ENCODE peak calls at places on chromosome 13, in seven cellular contexts. One of them, this sample, is unnamed.

GRCh38 chr13:31803327-31803726 is 64.0 kb downstream of the RXFP2 start:
- DNase-seq in COLO829: no peak
- DNase-seq in T-cell: no peak
- DNase-seq in NCI-H187 treated with DMSO at 0.1 percent for 48 hours: no peak
- DNase-seq in HAP-1: no peak
- DNase-seq in foreskin fibroblast: no peak
- DNase-seq in stimulated activated CD8-positive, alpha-beta memory T cell treated with anti-CD3 and anti-CD28 coated beads, Interleukin-15, amount 100 ng/mL, for 1 hour: no peak
- DNase-seq in this sample: no peak

GRCh38 chr13:82803341-82803740 is 1078.9 kb downstream of the SLITRK1 start:
- DNase-seq in COLO829: peak
- DNase-seq in T-cell: no peak
- DNase-seq in NCI-H187 treated with DMSO at 0.1 percent for 48 hours: no peak
- DNase-seq in HAP-1: peak
- DNase-seq in foreskin fibroblast: peak
- DNase-seq in stimulated activated CD8-positive, alpha-beta memory T cell treated with anti-CD3 and anti-CD28 coated beads, Interleukin-15, amount 100 ng/mL, for 1 hour: no peak
- DNase-seq in this sample: no peak

GRCh38 chr13:40668335-40668734 is 1.9 kb upstream of the FOXO1 start:
- DNase-seq in COLO829: no peak
- DNase-seq in T-cell: no peak
- DNase-seq in NCI-H187 treated with DMSO at 0.1 percent for 48 hours: no peak
- DNase-seq in HAP-1: no peak
- DNase-seq in foreskin fibroblast: no peak
- DNase-seq in stimulated activated CD8-positive, alpha-beta memory T cell treated with anti-CD3 and anti-CD28 coated beads, Interleukin-15, amount 100 ng/mL, for 1 hour: peak
- DNase-seq in this sample: peak

GRCh38 chr13:114131581-114132418 is 623 bp downstream of the RASA3 start:
- DNase-seq in COLO829: no peak
- DNase-seq in T-cell: peak
- DNase-seq in NCI-H187 treated with DMSO at 0.1 percent for 48 hours: no peak
- DNase-seq in HAP-1: no peak
- DNase-seq in foreskin fibroblast: no peak
- DNase-seq in stimulated activated CD8-positive, alpha-beta memory T cell treated with anti-CD3 and anti-CD28 coated beads, Interleukin-15, amount 100 ng/mL, for 1 hour: no peak
- DNase-seq in this sample: peak

GRCh38 chr13:67421475-67421874 is 191.3 kb upstream of the PCDH9 start:
- DNase-seq in COLO829: no peak
- DNase-seq in T-cell: no peak
- DNase-seq in NCI-H187 treated with DMSO at 0.1 percent for 48 hours: no peak
- DNase-seq in HAP-1: no peak
- DNase-seq in foreskin fibroblast: no peak
- DNase-seq in stimulated activated CD8-positive, alpha-beta memory T cell treated with anti-CD3 and anti-CD28 coated beads, Interleukin-15, amount 100 ng/mL, for 1 hour: no peak
- DNase-seq in this sample: no peak

GRCh38 chr13:68152414-68152813 is 922.3 kb upstream of the PCDH9 start:
- DNase-seq in COLO829: no peak
- DNase-seq in T-cell: no peak
- DNase-seq in NCI-H187 treated with DMSO at 0.1 percent for 48 hours: no peak
- DNase-seq in HAP-1: no peak
- DNase-seq in foreskin fibroblast: no peak
- DNase-seq in stimulated activated CD8-positive, alpha-beta memory T cell treated with anti-CD3 and anti-CD28 coated beads, Interleukin-15, amount 100 ng/mL, for 1 hour: no peak
- DNase-seq in this sample: no peak

GRCh38 chr13:23845309-23845708 is 43.9 kb downstream of the MIPEP start:
- DNase-seq in COLO829: no peak
- DNase-seq in T-cell: no peak
- DNase-seq in NCI-H187 treated with DMSO at 0.1 percent for 48 hours: no peak
- DNase-seq in HAP-1: no peak
- DNase-seq in foreskin fibroblast: no peak
- DNase-seq in stimulated activated CD8-positive, alpha-beta memory T cell treated with anti-CD3 and anti-CD28 coated beads, Interleukin-15, amount 100 ng/mL, for 1 hour: no peak
- DNase-seq in this sample: no peak

GRCh38 chr13:92769064-92769463 is 457.5 kb upstream of the GPC6 start:
- DNase-seq in COLO829: no peak
- DNase-seq in T-cell: no peak
- DNase-seq in NCI-H187 treated with DMSO at 0.1 percent for 48 hours: no peak
- DNase-seq in HAP-1: no peak
- DNase-seq in foreskin fibroblast: peak
- DNase-seq in stimulated activated CD8-positive, alpha-beta memory T cell treated with anti-CD3 and anti-CD28 coated beads, Interleukin-15, amount 100 ng/mL, for 1 hour: no peak
- DNase-seq in this sample: no peak

GRCh38 chr13:42633495-42633894 is 59.5 kb downstream of the TNFSF11 start:
- DNase-seq in COLO829: peak
- DNase-seq in T-cell: no peak
- DNase-seq in NCI-H187 treated with DMSO at 0.1 percent for 48 hours: no peak
- DNase-seq in HAP-1: no peak
- DNase-seq in foreskin fibroblast: no peak
- DNase-seq in stimulated activated CD8-positive, alpha-beta memory T cell treated with anti-CD3 and anti-CD28 coated beads, Interleukin-15, amount 100 ng/mL, for 1 hour: no peak
- DNase-seq in this sample: no peak

GRCh38 chr13:75357576-75358295 is 124.2 kb downstream of the TBC1D4 start:
- DNase-seq in COLO829: peak
- DNase-seq in T-cell: peak
- DNase-seq in NCI-H187 treated with DMSO at 0.1 percent for 48 hours: no peak
- DNase-seq in HAP-1: peak
- DNase-seq in foreskin fibroblast: peak
- DNase-seq in stimulated activated CD8-positive, alpha-beta memory T cell treated with anti-CD3 and anti-CD28 coated beads, Interleukin-15, amount 100 ng/mL, for 1 hour: peak
- DNase-seq in this sample: peak

GRCh38 chr13:94702181-94703041 is 9.9 kb downstream of the SOX21 start:
- DNase-seq in COLO829: no peak
- DNase-seq in T-cell: no peak
- DNase-seq in NCI-H187 treated with DMSO at 0.1 percent for 48 hours: no peak
- DNase-seq in HAP-1: no peak
- DNase-seq in foreskin fibroblast: no peak
- DNase-seq in stimulated activated CD8-positive, alpha-beta memory T cell treated with anti-CD3 and anti-CD28 coated beads, Interleukin-15, amount 100 ng/mL, for 1 hour: no peak
- DNase-seq in this sample: no peak